ENCODE peak calls at places on chromosome 13, in four cellular contexts. One of them, this sample, is unnamed.

GRCh38 chr13:76874466-76874865 is 11.7 kb downstream of the KCTD12 start:
- DNase-seq in left lung: no peak
- DNase-seq in fibroblast of the aortic adventitia: no peak
- DNase-seq in colonic mucosa: no peak
- DNase-seq in this sample: no peak

GRCh38 chr13:51380269-51380668 is 40.8 kb downstream of the SERPINE3 start:
- DNase-seq in fibroblast of the aortic adventitia: peak; percentile 32
- DNase-seq in colonic mucosa: no peak
- DNase-seq in left lung: no peak
- DNase-seq in this sample: peak; percentile 11

GRCh38 chr13:30638301-30638700 is 20.6 kb downstream of the USPL1 start:
- DNase-seq in fibroblast of the aortic adventitia: no peak
- DNase-seq in left lung: no peak
- DNase-seq in colonic mucosa: no peak
- DNase-seq in this sample: no peak

GRCh38 chr13:94612050-94612449 is 10.4 kb downstream of the GPR180 start:
- DNase-seq in left lung: no peak
- DNase-seq in colonic mucosa: no peak
- DNase-seq in fibroblast of the aortic adventitia: no peak
- DNase-seq in this sample: no peak

GRCh38 chr13:74061939-74062595 is 72.1 kb downstream of the KLF12 start:
- DNase-seq in fibroblast of the aortic adventitia: peak; percentile 67
- DNase-seq in left lung: no peak
- DNase-seq in colonic mucosa: no peak
- DNase-seq in this sample: no peak

GRCh38 chr13:48730971-48731658 is 77.4 kb downstream of the CYSLTR2 start:
- DNase-seq in colonic mucosa: no peak
- DNase-seq in fibroblast of the aortic adventitia: peak; percentile 54
- DNase-seq in left lung: no peak
- DNase-seq in this sample: no peak

GRCh38 chr13:45046445-45046844 is 57.1 kb downstream of the GPALPP1 start:
- DNase-seq in left lung: no peak
- DNase-seq in colonic mucosa: no peak
- DNase-seq in fibroblast of the aortic adventitia: no peak
- DNase-seq in this sample: no peak

GRCh38 chr13:50098693-50099092 is 83.4 kb downstream of the KCNRG start:
- DNase-seq in fibroblast of the aortic adventitia: no peak
- DNase-seq in left lung: no peak
- DNase-seq in colonic mucosa: no peak
- DNase-seq in this sample: no peak

GRCh38 chr13:78631077-78631476 is 27.7 kb upstream of the POU4F1 start:
- DNase-seq in colonic mucosa: peak; percentile 22
- DNase-seq in fibroblast of the aortic adventitia: no peak
- DNase-seq in left lung: no peak
- DNase-seq in this sample: no peak

GRCh38 chr13:75864718-75865117 is 228.6 kb downstream of the LMO7 start:
- DNase-seq in colonic mucosa: no peak
- DNase-seq in fibroblast of the aortic adventitia: peak; percentile 56
- DNase-seq in left lung: no peak
- DNase-seq in this sample: no peak

GRCh38 chr13:54841682-54842081 is 1813.1 kb downstream of the OLFM4 start:
- DNase-seq in fibroblast of the aortic adventitia: no peak
- DNase-seq in colonic mucosa: no peak
- DNase-seq in left lung: no peak
- DNase-seq in this sample: no peak

GRCh38 chr13:59997976-59998375 is 165.8 kb downstream of the DIAPH3 start:
- DNase-seq in left lung: no peak
- DNase-seq in fibroblast of the aortic adventitia: no peak
- DNase-seq in colonic mucosa: no peak
- DNase-seq in this sample: no peak

GRCh38 chr13:48431987-48432615 is 19.2 kb upstream of the LPAR6 start:
- DNase-seq in fibroblast of the aortic adventitia: peak; percentile 40
- DNase-seq in left lung: no peak
- DNase-seq in colonic mucosa: no peak
- DNase-seq in this sample: no peak

GRCh38 chr13:113028336-113029060 is 59.5 kb downstream of the MCF2L start:
- DNase-seq in colonic mucosa: no peak
- DNase-seq in left lung: no peak
- DNase-seq in fibroblast of the aortic adventitia: no peak
- DNase-seq in this sample: no peak

GRCh38 chr13:40786568-40786996 is 2.8 kb upstream of the SLC25A15 start:
- DNase-seq in colonic mucosa: no peak
- DNase-seq in fibroblast of the aortic adventitia: no peak
- DNase-seq in left lung: no peak
- DNase-seq in this sample: no peak

GRCh38 chr13:112730157-112730671 is 40.4 kb downstream of the ATP11A start:
- DNase-seq in left lung: no peak
- DNase-seq in fibroblast of the aortic adventitia: no peak
- DNase-seq in colonic mucosa: no peak
- DNase-seq in this sample: no peak

GRCh38 chr13:28817204-28817603 is 2.9 kb upstream of the MTUS2 start:
- DNase-seq in colonic mucosa: no peak
- DNase-seq in left lung: no peak
- DNase-seq in fibroblast of the aortic adventitia: no peak
- DNase-seq in this sample: no peak

GRCh38 chr13:59519776-59520175 is 644.0 kb downstream of the DIAPH3 start:
- DNase-seq in left lung: no peak
- DNase-seq in fibroblast of the aortic adventitia: no peak
- DNase-seq in colonic mucosa: no peak
- DNase-seq in this sample: no peak

GRCh38 chr13:78029891-78030290 is 111.3 kb upstream of the EDNRB start:
- DNase-seq in colonic mucosa: no peak
- DNase-seq in fibroblast of the aortic adventitia: no peak
- DNase-seq in left lung: no peak
- DNase-seq in this sample: no peak

GRCh38 chr13:83503424-83503823 is 378.9 kb downstream of the SLITRK1 start:
- DNase-seq in colonic mucosa: no peak
- DNase-seq in left lung: no peak
- DNase-seq in fibroblast of the aortic adventitia: peak; percentile 8
- DNase-seq in this sample: peak; percentile 28

GRCh38 chr13:38637576-38637975 is 49.3 kb upstream of the FREM2 start:
- DNase-seq in left lung: no peak
- DNase-seq in fibroblast of the aortic adventitia: no peak
- DNase-seq in colonic mucosa: no peak
- DNase-seq in this sample: no peak

GRCh38 chr13:97938701-97939475 is 14.6 kb upstream of the IPO5 start:
- DNase-seq in fibroblast of the aortic adventitia: peak; percentile 77
- DNase-seq in colonic mucosa: no peak
- DNase-seq in left lung: no peak
- DNase-seq in this sample: no peak

DNA sequence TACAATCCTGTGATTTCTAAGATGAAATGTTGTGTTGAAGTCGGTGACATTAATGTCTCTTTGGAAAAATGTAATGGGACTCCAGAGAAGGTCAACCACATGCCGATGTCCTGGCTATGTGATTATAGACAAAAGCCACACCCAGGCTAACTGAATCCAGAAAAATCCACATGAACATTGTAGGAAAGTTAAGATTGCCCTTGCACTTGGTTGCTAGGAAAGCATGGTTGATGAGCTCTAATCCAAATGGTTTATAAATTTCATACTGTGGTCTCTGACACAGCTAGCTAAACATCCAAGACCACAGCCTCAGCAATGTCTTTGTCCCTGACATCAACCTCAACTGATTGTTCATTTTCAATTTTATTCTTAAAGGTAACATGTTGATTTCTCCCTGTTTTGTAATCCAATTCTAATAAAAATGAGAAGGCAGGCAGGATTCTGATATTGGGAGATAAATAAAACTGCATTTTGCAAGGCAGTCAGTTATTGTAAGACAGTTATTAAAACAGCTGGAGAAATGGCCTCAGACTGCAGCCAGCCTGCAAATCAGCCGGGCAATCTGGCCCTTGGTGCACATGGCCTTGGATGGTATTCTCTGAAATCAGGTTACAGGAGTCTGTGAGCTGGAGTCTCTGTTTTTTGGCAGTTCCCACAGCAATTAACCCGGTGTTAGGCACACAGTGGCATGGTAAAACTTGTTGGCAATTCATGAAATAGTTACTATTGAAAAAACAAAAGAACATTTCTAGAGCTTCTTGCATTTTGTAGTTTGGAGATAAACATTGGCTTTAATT is 93.9 kb downstream of the STARD13 start:
- DNase-seq in fibroblast of the aortic adventitia: no peak
- DNase-seq in colonic mucosa: no peak
- DNase-seq in left lung: no peak
- DNase-seq in this sample: peak; percentile 80
- TF ChIP-seq CTCF in fibroblast of the aortic adventitia: no peak
- TF ChIP-seq CTCF in colonic mucosa: no peak
- TF ChIP-seq CTCF in left lung: no peak
- TF ChIP-seq CTCF in this sample: no peak

GRCh38 chr13:109778102-109778542 is 8.3 kb downstream of the IRS2 start:
- DNase-seq in fibroblast of the aortic adventitia: no peak
- DNase-seq in colonic mucosa: peak; percentile 51
- DNase-seq in left lung: no peak
- DNase-seq in this sample: no peak
- H3K4me3 ChIP-seq in fibroblast of the aortic adventitia: no peak overlapping the region
- H3K4me3 ChIP-seq in colonic mucosa: no peak overlapping the region
- H3K4me3 ChIP-seq in left lung: no peak overlapping the region
- H3K4me3 ChIP-seq in this sample: peak overlapping the region; percentile 11

DNA sequence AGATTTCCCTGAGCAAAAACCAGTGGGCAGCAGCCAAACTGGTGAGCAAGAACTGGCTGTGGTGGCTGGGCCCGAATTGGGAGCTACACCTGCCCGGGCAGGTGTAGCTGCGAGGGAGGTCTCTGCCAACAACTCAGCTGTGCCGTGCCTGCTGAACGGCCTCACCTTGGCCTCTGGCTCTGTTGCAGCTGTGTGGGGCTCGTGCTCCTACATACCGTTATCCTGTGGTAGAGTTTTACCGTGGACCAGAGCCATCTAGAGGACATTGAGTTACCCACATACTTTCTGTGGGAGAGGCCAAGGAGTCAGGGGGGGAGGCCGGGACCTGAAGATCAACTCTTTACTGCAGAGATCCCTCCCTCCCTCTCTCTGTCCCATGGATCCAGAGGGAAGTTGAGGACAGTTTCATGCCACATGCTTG is 113.2 kb downstream of the TM9SF2 start:
- DNase-seq in fibroblast of the aortic adventitia: peak; percentile 5
- DNase-seq in left lung: no peak
- DNase-seq in colonic mucosa: no peak
- DNase-seq in this sample: no peak
- TF ChIP-seq CTCF in fibroblast of the aortic adventitia: no peak
- TF ChIP-seq CTCF in left lung: peak; percentile 9
- TF ChIP-seq CTCF in colonic mucosa: no peak
- TF ChIP-seq CTCF in this sample: peak; percentile 21

GRCh38 chr13:36298535-36299068 is 988 bp upstream of the CCDC169 start:
- DNase-seq in left lung: no peak
- DNase-seq in colonic mucosa: no peak
- DNase-seq in fibroblast of the aortic adventitia: no peak
- DNase-seq in this sample: peak; percentile 11
- H3K4me3 ChIP-seq in left lung: no peak overlapping the region
- H3K4me3 ChIP-seq in colonic mucosa: no peak overlapping the region
- H3K4me3 ChIP-seq in fibroblast of the aortic adventitia: no peak overlapping the region
- H3K4me3 ChIP-seq in this sample: peak overlapping the region; percentile 64

GRCh38 chr13:104949840-104950805 is 1585.3 kb downstream of the EFNB2 start:
- DNase-seq in fibroblast of the aortic adventitia: no peak
- DNase-seq in colonic mucosa: no peak
- DNase-seq in left lung: no peak
- DNase-seq in this sample: peak; percentile 62

GRCh38 chr13:104953588-104953987 is 1581.9 kb downstream of the EFNB2 start:
- DNase-seq in left lung: no peak
- DNase-seq in colonic mucosa: no peak
- DNase-seq in fibroblast of the aortic adventitia: no peak
- DNase-seq in this sample: no peak

GRCh38 chr13:104954210-104954609 is 1581.3 kb downstream of the EFNB2 start:
- DNase-seq in left lung: no peak
- DNase-seq in colonic mucosa: no peak
- DNase-seq in fibroblast of the aortic adventitia: no peak
- DNase-seq in this sample: no peak
- TF ChIP-seq CTCF in left lung: no peak
- TF ChIP-seq CTCF in colonic mucosa: no peak
- TF ChIP-seq CTCF in fibroblast of the aortic adventitia: no peak
- TF ChIP-seq CTCF in this sample: no peak

GRCh38 chr13:92590503-92590908 is 636.1 kb upstream of the GPC6 start:
- DNase-seq in left lung: no peak
- DNase-seq in colonic mucosa: no peak
- DNase-seq in fibroblast of the aortic adventitia: peak; percentile 4
- DNase-seq in this sample: no peak
- H3K4me3 ChIP-seq in left lung: no peak overlapping the region
- H3K4me3 ChIP-seq in colonic mucosa: no peak overlapping the region
- H3K4me3 ChIP-seq in fibroblast of the aortic adventitia: no peak overlapping the region
- H3K4me3 ChIP-seq in this sample: no peak overlapping the region

GRCh38 chr13:80921971-80922370 is 581.0 kb upstream of the SPRY2 start:
- DNase-seq in left lung: no peak
- DNase-seq in fibroblast of the aortic adventitia: no peak
- DNase-seq in colonic mucosa: no peak
- DNase-seq in this sample: no peak

GRCh38 chr13:80924596-80924995 is 583.7 kb upstream of the SPRY2 start:
- DNase-seq in left lung: no peak
- DNase-seq in fibroblast of the aortic adventitia: peak; percentile 75
- DNase-seq in colonic mucosa: no peak
- DNase-seq in this sample: no peak

GRCh38 chr13:80928241-80928640 is 587.3 kb upstream of the SPRY2 start:
- DNase-seq in colonic mucosa: no peak
- DNase-seq in left lung: no peak
- DNase-seq in fibroblast of the aortic adventitia: no peak
- DNase-seq in this sample: no peak

GRCh38 chr13:80921556-80921955 is 580.6 kb upstream of the SPRY2 start:
- DNase-seq in fibroblast of the aortic adventitia: peak; percentile 12
- DNase-seq in left lung: no peak
- DNase-seq in colonic mucosa: no peak
- DNase-seq in this sample: no peak

GRCh38 chr13:80923907-80924306 is 583.0 kb upstream of the SPRY2 start:
- DNase-seq in colonic mucosa: no peak
- DNase-seq in fibroblast of the aortic adventitia: no peak
- DNase-seq in left lung: no peak
- DNase-seq in this sample: no peak
- TF ChIP-seq CTCF in colonic mucosa: no peak
- TF ChIP-seq CTCF in fibroblast of the aortic adventitia: no peak
- TF ChIP-seq CTCF in left lung: no peak
- TF ChIP-seq CTCF in this sample: peak; percentile 19

GRCh38 chr13:101627556-101627943 is 175.1 kb downstream of the ITGBL1 start:
- DNase-seq in colonic mucosa: no peak
- DNase-seq in fibroblast of the aortic adventitia: peak; percentile 47
- DNase-seq in left lung: no peak
- DNase-seq in this sample: no peak
- H3K4me3 ChIP-seq in colonic mucosa: no peak overlapping the region
- H3K4me3 ChIP-seq in fibroblast of the aortic adventitia: peak overlapping the region; percentile 53
- H3K4me3 ChIP-seq in left lung: peak overlapping the region; percentile 10
- H3K4me3 ChIP-seq in this sample: no peak overlapping the region